ENCODE peak calls at places on chromosome 2, in nine cellular contexts. One of them, this sample, is unnamed.

GRCh38 chr2:96427917-96428316 is 77.2 kb downstream of the NEURL3 start:
- DNase-seq in SJSA1: peak
- DNase-seq in neural crest cell: no peak
- DNase-seq in fibroblast of lung: peak
- DNase-seq in smooth muscle cell of the brain vasculature: no peak
- DNase-seq in left ventricle myocardium superior: no peak
- DNase-seq in NCI-H510A treated with DMSO at 0.1 percent for 48 hours: no peak
- DNase-seq in upper lobe of right lung: no peak
- DNase-seq in GM12864: no peak
- DNase-seq in this sample: no peak

GRCh38 chr2:64419591-64420165 is 34.3 kb upstream of the LGALSL start:
- DNase-seq in neural crest cell: no peak
- DNase-seq in GM12864: no peak
- DNase-seq in SJSA1: no peak
- DNase-seq in upper lobe of right lung: no peak
- DNase-seq in fibroblast of lung: no peak
- DNase-seq in smooth muscle cell of the brain vasculature: no peak
- DNase-seq in left ventricle myocardium superior: no peak
- DNase-seq in NCI-H510A treated with DMSO at 0.1 percent for 48 hours: no peak
- DNase-seq in this sample: no peak

GRCh38 chr2:46814562-46814961 is 101.0 kb downstream of the MCFD2 start:
- DNase-seq in fibroblast of lung: no peak
- DNase-seq in smooth muscle cell of the brain vasculature: no peak
- DNase-seq in GM12864: no peak
- DNase-seq in left ventricle myocardium superior: no peak
- DNase-seq in NCI-H510A treated with DMSO at 0.1 percent for 48 hours: no peak
- DNase-seq in neural crest cell: no peak
- DNase-seq in SJSA1: no peak
- DNase-seq in upper lobe of right lung: no peak
- DNase-seq in this sample: no peak

GRCh38 chr2:120910956-120911951 is 175.6 kb downstream of the GLI2 start:
- DNase-seq in NCI-H510A treated with DMSO at 0.1 percent for 48 hours: no peak
- DNase-seq in left ventricle myocardium superior: no peak
- DNase-seq in GM12864: no peak
- DNase-seq in smooth muscle cell of the brain vasculature: no peak
- DNase-seq in upper lobe of right lung: no peak
- DNase-seq in SJSA1: peak
- DNase-seq in fibroblast of lung: peak
- DNase-seq in neural crest cell: no peak
- DNase-seq in this sample: no peak

GRCh38 chr2:240705204-240705781 is 13.6 kb downstream of the AQP12A start:
- DNase-seq in SJSA1: no peak
- DNase-seq in smooth muscle cell of the brain vasculature: no peak
- DNase-seq in NCI-H510A treated with DMSO at 0.1 percent for 48 hours: no peak
- DNase-seq in GM12864: no peak
- DNase-seq in left ventricle myocardium superior: no peak
- DNase-seq in upper lobe of right lung: no peak
- DNase-seq in neural crest cell: no peak
- DNase-seq in fibroblast of lung: no peak
- DNase-seq in this sample: no peak

GRCh38 chr2:88165604-88166003 is 4.5 kb upstream of the THNSL2 start:
- DNase-seq in smooth muscle cell of the brain vasculature: no peak
- DNase-seq in GM12864: no peak
- DNase-seq in upper lobe of right lung: no peak
- DNase-seq in NCI-H510A treated with DMSO at 0.1 percent for 48 hours: no peak
- DNase-seq in neural crest cell: no peak
- DNase-seq in SJSA1: no peak
- DNase-seq in fibroblast of lung: no peak
- DNase-seq in left ventricle myocardium superior: no peak
- DNase-seq in this sample: no peak

GRCh38 chr2:196592331-196592911 is 47.1 kb upstream of the CCDC150 start:
- DNase-seq in fibroblast of lung: peak
- DNase-seq in smooth muscle cell of the brain vasculature: no peak
- DNase-seq in upper lobe of right lung: peak
- DNase-seq in GM12864: no peak
- DNase-seq in left ventricle myocardium superior: no peak
- DNase-seq in NCI-H510A treated with DMSO at 0.1 percent for 48 hours: peak
- DNase-seq in SJSA1: peak
- DNase-seq in neural crest cell: peak
- DNase-seq in this sample: peak

GRCh38 chr2:17470855-17471641 is 47.2 kb downstream of the RAD51AP2 start:
- DNase-seq in fibroblast of lung: peak
- DNase-seq in upper lobe of right lung: no peak
- DNase-seq in left ventricle myocardium superior: no peak
- DNase-seq in GM12864: no peak
- DNase-seq in SJSA1: peak
- DNase-seq in NCI-H510A treated with DMSO at 0.1 percent for 48 hours: no peak
- DNase-seq in smooth muscle cell of the brain vasculature: peak
- DNase-seq in neural crest cell: no peak
- DNase-seq in this sample: no peak

GRCh38 chr2:202023198-202023903 is 10.3 kb upstream of the FZD7 start:
- DNase-seq in neural crest cell: no peak
- DNase-seq in upper lobe of right lung: peak
- DNase-seq in smooth muscle cell of the brain vasculature: no peak
- DNase-seq in left ventricle myocardium superior: no peak
- DNase-seq in GM12864: no peak
- DNase-seq in fibroblast of lung: no peak
- DNase-seq in NCI-H510A treated with DMSO at 0.1 percent for 48 hours: no peak
- DNase-seq in SJSA1: no peak
- DNase-seq in this sample: no peak

GRCh38 chr2:20618468-20618885 is 32.4 kb downstream of the HS1BP3 start:
- DNase-seq in smooth muscle cell of the brain vasculature: no peak
- DNase-seq in upper lobe of right lung: peak
- DNase-seq in NCI-H510A treated with DMSO at 0.1 percent for 48 hours: no peak
- DNase-seq in GM12864: no peak
- DNase-seq in neural crest cell: no peak
- DNase-seq in SJSA1: no peak
- DNase-seq in left ventricle myocardium superior: no peak
- DNase-seq in fibroblast of lung: no peak
- DNase-seq in this sample: no peak

GRCh38 chr2:109523121-109523520 is 90.6 kb downstream of the SEPTIN10 start:
- DNase-seq in NCI-H510A treated with DMSO at 0.1 percent for 48 hours: no peak
- DNase-seq in SJSA1: no peak
- DNase-seq in fibroblast of lung: no peak
- DNase-seq in smooth muscle cell of the brain vasculature: no peak
- DNase-seq in neural crest cell: no peak
- DNase-seq in left ventricle myocardium superior: no peak
- DNase-seq in upper lobe of right lung: peak
- DNase-seq in GM12864: no peak
- DNase-seq in this sample: no peak

GRCh38 chr2:116499389-116499788 is 1315.1 kb upstream of the DDX18 start:
- DNase-seq in upper lobe of right lung: no peak
- DNase-seq in fibroblast of lung: no peak
- DNase-seq in NCI-H510A treated with DMSO at 0.1 percent for 48 hours: peak
- DNase-seq in GM12864: no peak
- DNase-seq in left ventricle myocardium superior: no peak
- DNase-seq in smooth muscle cell of the brain vasculature: no peak
- DNase-seq in neural crest cell: no peak
- DNase-seq in SJSA1: no peak
- DNase-seq in this sample: no peak

GRCh38 chr2:197198890-197199289 is 111.7 kb downstream of the ANKRD44 start:
- DNase-seq in GM12864: peak
- DNase-seq in NCI-H510A treated with DMSO at 0.1 percent for 48 hours: no peak
- DNase-seq in upper lobe of right lung: peak
- DNase-seq in neural crest cell: no peak
- DNase-seq in left ventricle myocardium superior: peak
- DNase-seq in smooth muscle cell of the brain vasculature: no peak
- DNase-seq in fibroblast of lung: no peak
- DNase-seq in SJSA1: no peak
- DNase-seq in this sample: no peak

GRCh38 chr2:222504191-222504590 is 79.8 kb downstream of the SGPP2 start:
- DNase-seq in SJSA1: no peak
- DNase-seq in upper lobe of right lung: no peak
- DNase-seq in NCI-H510A treated with DMSO at 0.1 percent for 48 hours: no peak
- DNase-seq in fibroblast of lung: no peak
- DNase-seq in smooth muscle cell of the brain vasculature: no peak
- DNase-seq in neural crest cell: no peak
- DNase-seq in GM12864: no peak
- DNase-seq in left ventricle myocardium superior: no peak
- DNase-seq in this sample: no peak

GRCh38 chr2:118047273-118047898 is 33.5 kb upstream of the CCDC93 start:
- DNase-seq in SJSA1: peak
- DNase-seq in left ventricle myocardium superior: no peak
- DNase-seq in fibroblast of lung: peak
- DNase-seq in smooth muscle cell of the brain vasculature: no peak
- DNase-seq in GM12864: no peak
- DNase-seq in upper lobe of right lung: no peak
- DNase-seq in neural crest cell: no peak
- DNase-seq in NCI-H510A treated with DMSO at 0.1 percent for 48 hours: no peak
- DNase-seq in this sample: no peak

GRCh38 chr2:207993141-207993763 is 32.1 kb downstream of the PLEKHM3 start:
- DNase-seq in SJSA1: no peak
- DNase-seq in NCI-H510A treated with DMSO at 0.1 percent for 48 hours: no peak
- DNase-seq in GM12864: no peak
- DNase-seq in smooth muscle cell of the brain vasculature: no peak
- DNase-seq in upper lobe of right lung: no peak
- DNase-seq in fibroblast of lung: peak
- DNase-seq in neural crest cell: no peak
- DNase-seq in left ventricle myocardium superior: no peak
- DNase-seq in this sample: no peak

GRCh38 chr2:237509905-237510304 is 22.9 kb downstream of the MLPH start:
- DNase-seq in SJSA1: no peak
- DNase-seq in left ventricle myocardium superior: no peak
- DNase-seq in fibroblast of lung: no peak
- DNase-seq in NCI-H510A treated with DMSO at 0.1 percent for 48 hours: no peak
- DNase-seq in neural crest cell: no peak
- DNase-seq in GM12864: no peak
- DNase-seq in upper lobe of right lung: no peak
- DNase-seq in smooth muscle cell of the brain vasculature: no peak
- DNase-seq in this sample: no peak

GRCh38 chr2:220192994-220193753 is 565.7 kb downstream of the SLC4A3 start:
- DNase-seq in upper lobe of right lung: no peak
- DNase-seq in SJSA1: peak
- DNase-seq in GM12864: no peak
- DNase-seq in fibroblast of lung: peak
- DNase-seq in left ventricle myocardium superior: no peak
- DNase-seq in neural crest cell: no peak
- DNase-seq in NCI-H510A treated with DMSO at 0.1 percent for 48 hours: no peak
- DNase-seq in smooth muscle cell of the brain vasculature: no peak
- DNase-seq in this sample: no peak

GRCh38 chr2:186595219-186595618 is 5.4 kb downstream of the ITGAV start:
- DNase-seq in GM12864: no peak
- DNase-seq in NCI-H510A treated with DMSO at 0.1 percent for 48 hours: peak
- DNase-seq in upper lobe of right lung: no peak
- DNase-seq in fibroblast of lung: peak
- DNase-seq in left ventricle myocardium superior: no peak
- DNase-seq in neural crest cell: no peak
- DNase-seq in smooth muscle cell of the brain vasculature: no peak
- DNase-seq in SJSA1: peak
- DNase-seq in this sample: no peak

GRCh38 chr2:237427807-237428506 is 14.0 kb upstream of the COL6A3 start:
- DNase-seq in SJSA1: no peak
- DNase-seq in NCI-H510A treated with DMSO at 0.1 percent for 48 hours: no peak
- DNase-seq in GM12864: peak
- DNase-seq in fibroblast of lung: no peak
- DNase-seq in smooth muscle cell of the brain vasculature: no peak
- DNase-seq in neural crest cell: no peak
- DNase-seq in upper lobe of right lung: no peak
- DNase-seq in left ventricle myocardium superior: no peak
- DNase-seq in this sample: no peak

GRCh38 chr2:154555700-154556099 is 142.8 kb upstream of the KCNJ3 start:
- DNase-seq in neural crest cell: no peak
- DNase-seq in GM12864: no peak
- DNase-seq in SJSA1: no peak
- DNase-seq in NCI-H510A treated with DMSO at 0.1 percent for 48 hours: no peak
- DNase-seq in smooth muscle cell of the brain vasculature: no peak
- DNase-seq in left ventricle myocardium superior: no peak
- DNase-seq in fibroblast of lung: no peak
- DNase-seq in upper lobe of right lung: no peak
- DNase-seq in this sample: no peak

GRCh38 chr2:71746946-71747501 is 293.7 kb downstream of the DYSF start:
- DNase-seq in SJSA1: peak
- DNase-seq in NCI-H510A treated with DMSO at 0.1 percent for 48 hours: peak
- DNase-seq in upper lobe of right lung: no peak
- DNase-seq in neural crest cell: no peak
- DNase-seq in left ventricle myocardium superior: peak
- DNase-seq in smooth muscle cell of the brain vasculature: no peak
- DNase-seq in GM12864: no peak
- DNase-seq in fibroblast of lung: peak
- DNase-seq in this sample: no peak

GRCh38 chr2:232275670-232276069 is 102.9 kb upstream of the ALPP start:
- DNase-seq in NCI-H510A treated with DMSO at 0.1 percent for 48 hours: no peak
- DNase-seq in smooth muscle cell of the brain vasculature: no peak
- DNase-seq in neural crest cell: no peak
- DNase-seq in upper lobe of right lung: no peak
- DNase-seq in left ventricle myocardium superior: no peak
- DNase-seq in fibroblast of lung: no peak
- DNase-seq in SJSA1: no peak
- DNase-seq in GM12864: no peak
- DNase-seq in this sample: no peak

GRCh38 chr2:4895376-4895775 is 796.8 kb upstream of the SOX11 start:
- DNase-seq in neural crest cell: no peak
- DNase-seq in GM12864: no peak
- DNase-seq in fibroblast of lung: no peak
- DNase-seq in upper lobe of right lung: no peak
- DNase-seq in smooth muscle cell of the brain vasculature: no peak
- DNase-seq in left ventricle myocardium superior: no peak
- DNase-seq in NCI-H510A treated with DMSO at 0.1 percent for 48 hours: peak
- DNase-seq in SJSA1: no peak
- DNase-seq in this sample: no peak

GRCh38 chr2:128090575-128090908 is 458 bp upstream of the UGGT1 start:
- DNase-seq in neural crest cell: no peak
- DNase-seq in NCI-H510A treated with DMSO at 0.1 percent for 48 hours: no peak
- DNase-seq in left ventricle myocardium superior: no peak
- DNase-seq in GM12864: no peak
- DNase-seq in SJSA1: no peak
- DNase-seq in upper lobe of right lung: no peak
- DNase-seq in smooth muscle cell of the brain vasculature: no peak
- DNase-seq in fibroblast of lung: no peak
- DNase-seq in this sample: no peak

GRCh38 chr2:157032019-157032418 is 225.5 kb upstream of the GALNT5 start:
- DNase-seq in smooth muscle cell of the brain vasculature: peak
- DNase-seq in neural crest cell: no peak
- DNase-seq in NCI-H510A treated with DMSO at 0.1 percent for 48 hours: no peak
- DNase-seq in GM12864: no peak
- DNase-seq in fibroblast of lung: peak
- DNase-seq in upper lobe of right lung: no peak
- DNase-seq in SJSA1: peak
- DNase-seq in left ventricle myocardium superior: no peak
- DNase-seq in this sample: no peak

GRCh38 chr2:240467659-240468299 is 32.3 kb downstream of the GPC1 start:
- DNase-seq in SJSA1: no peak
- DNase-seq in fibroblast of lung: no peak
- DNase-seq in upper lobe of right lung: no peak
- DNase-seq in NCI-H510A treated with DMSO at 0.1 percent for 48 hours: no peak
- DNase-seq in neural crest cell: peak
- DNase-seq in smooth muscle cell of the brain vasculature: no peak
- DNase-seq in GM12864: no peak
- DNase-seq in left ventricle myocardium superior: peak
- DNase-seq in this sample: peak

GRCh38 chr2:222320441-222321395 is 21.9 kb upstream of the PAX3 start:
- DNase-seq in smooth muscle cell of the brain vasculature: no peak
- DNase-seq in NCI-H510A treated with DMSO at 0.1 percent for 48 hours: peak
- DNase-seq in left ventricle myocardium superior: peak
- DNase-seq in GM12864: no peak
- DNase-seq in neural crest cell: peak
- DNase-seq in fibroblast of lung: peak
- DNase-seq in upper lobe of right lung: no peak
- DNase-seq in SJSA1: no peak
- DNase-seq in this sample: no peak

GRCh38 chr2:20108655-20109396 is 57.4 kb upstream of the LAPTM4A start:
- DNase-seq in fibroblast of lung: no peak
- DNase-seq in GM12864: no peak
- DNase-seq in smooth muscle cell of the brain vasculature: no peak
- DNase-seq in SJSA1: no peak
- DNase-seq in NCI-H510A treated with DMSO at 0.1 percent for 48 hours: no peak
- DNase-seq in upper lobe of right lung: peak
- DNase-seq in neural crest cell: no peak
- DNase-seq in left ventricle myocardium superior: no peak
- DNase-seq in this sample: no peak

GRCh38 chr2:199955007-199955338 is 318 bp downstream of the TYW5 start:
- DNase-seq in fibroblast of lung: no peak
- DNase-seq in upper lobe of right lung: no peak
- DNase-seq in SJSA1: no peak
- DNase-seq in NCI-H510A treated with DMSO at 0.1 percent for 48 hours: peak
- DNase-seq in smooth muscle cell of the brain vasculature: no peak
- DNase-seq in left ventricle myocardium superior: no peak
- DNase-seq in GM12864: no peak
- DNase-seq in neural crest cell: no peak
- DNase-seq in this sample: no peak

GRCh38 chr2:95307878-95308277 is 10.7 kb downstream of the KCNIP3 start:
- DNase-seq in left ventricle myocardium superior: no peak
- DNase-seq in NCI-H510A treated with DMSO at 0.1 percent for 48 hours: no peak
- DNase-seq in upper lobe of right lung: no peak
- DNase-seq in GM12864: no peak
- DNase-seq in smooth muscle cell of the brain vasculature: no peak
- DNase-seq in fibroblast of lung: no peak
- DNase-seq in SJSA1: no peak
- DNase-seq in neural crest cell: no peak
- DNase-seq in this sample: no peak

This sample was measured in endothelial cell.